ENCODE peak calls at places on chromosomes 6 and 20, in nine cellular contexts. Z is esophagus mucosa; S is aorta; P is activated T-helper 17 cell treated with anti-CD3 and anti-CD28 coated beads, Interleukin-2, amount 50 U/mL, for 72 hours; T is IMR-90; H is left lung; Y is thoracic aorta; V is T-helper 17 cell; C is right cardiac atrium. D is an unnamed sample.

GRCh38 chr6:13479206-13479797 is 8.1 kb downstream of the GFOD1 start:
- ATAC-seq in Z (no peak), S (no peak), P (no peak), T (no peak), H (no peak), Y (no peak), V (no peak), C (no peak), D (no peak)

GRCh38 chr6:96466149-96466863 is 55.3 kb upstream of the UFL1 start:
- ATAC-seq in Z (no peak), S (no peak), P (peak), T (no peak), H (no peak), Y (no peak), V (no peak), C (no peak), D (no peak)

GRCh38 chr6:39310542-39310941 is 3.7 kb downstream of the KCNK17 start:
- ATAC-seq in Z (no peak), S (no peak), P (no peak), T (no peak), H (no peak), Y (no peak), V (no peak), C (no peak), D (no peak)

GRCh38 chr20:41428285-41428684 is 61.7 kb upstream of the EMILIN3 start:
- ATAC-seq in Z (no peak), S (no peak), P (peak), T (peak), H (peak), Y (no peak), V (peak), C (no peak), D (no peak)

GRCh38 chr6:168616807-168617756 is 176.1 kb downstream of the SMOC2 start:
- ATAC-seq in Z (no peak), S (peak), P (no peak), T (no peak), H (peak), Y (no peak), V (no peak), C (peak), D (no peak)

GRCh38 chr6:75532521-75532920 is 38.9 kb upstream of the FILIP1 start:
- ATAC-seq in Z (no peak), S (no peak), P (no peak), T (no peak), H (no peak), Y (no peak), V (no peak), C (no peak), D (no peak)

GRCh38 chr20:49964964-49965780 is 17.6 kb upstream of the SNAI1 start:
- ATAC-seq in Z (peak), S (no peak), P (peak), T (peak), H (peak), Y (no peak), V (peak), C (peak), D (no peak)

GRCh38 chr6:28207244-28208179 is 17.6 kb upstream of the ZSCAN9 start:
- ATAC-seq in Z (no peak), S (no peak), P (peak), T (peak), H (peak), Y (no peak), V (peak), C (peak), D (no peak)

GRCh38 chr6:13548500-13549210 is 25.7 kb upstream of the SIRT5 start:
- ATAC-seq in Z (no peak), S (no peak), P (no peak), T (no peak), H (no peak), Y (no peak), V (no peak), C (no peak), D (no peak)

GRCh38 chr6:51292659-51293058 is 474.0 kb downstream of the TFAP2B start:
- ATAC-seq in Z (no peak), S (no peak), P (no peak), T (no peak), H (no peak), Y (no peak), V (no peak), C (no peak), D (no peak)

GRCh38 chr6:113995632-113996031 is 24.7 kb upstream of the HDAC2 start:
- ATAC-seq in Z (no peak), S (peak), P (no peak), T (peak), H (peak), Y (peak), V (no peak), C (peak), D (peak)

D was measured in gastroesophageal sphincter.